ENCODE peak calls at places on chromosomes 1 and 21, in four cellular contexts. C is A549, Y is K562, D is HCT116. F is an unnamed sample.

GRCh38 chr21:46028547-46029200 is 47.1 kb downstream of the COL6A1 start:
- DNase-seq in C (no peak), Y (no peak), D (no peak), F (no peak)

GRCh38 chr1:43302721-43303476 is 2.1 kb downstream of the TIE1 start:
- DNase-seq in C (no peak), D (no peak), Y (no peak), F (no peak)

GRCh38 chr1:22297999-22298398 is 153.7 kb upstream of the ZBTB40 start:
- DNase-seq in Y (no peak), D (no peak), C (no peak), F (no peak)

GRCh38 chr1:235920596-235921375 is 54.1 kb upstream of the LYST start:
- DNase-seq in Y (no peak), D (no peak), C (no peak), F (no peak)

GRCh38 chr1:155931332-155932038 is 2.7 kb downstream of the KHDC4 start:
- DNase-seq in Y (no peak), C (no peak), D (no peak), F (no peak)

GRCh38 chr1:243525085-243525487 is 269.2 kb downstream of the SDCCAG8 start:
- DNase-seq in D (no peak), Y (no peak), C (peak), F (no peak)

GRCh38 chr1:61452354-61452990 is 272.5 kb downstream of the TM2D1 start:
- DNase-seq in D (no peak), Y (no peak), C (no peak), F (no peak)

GRCh38 chr1:148315081-148315811 is 163.2 kb upstream of the NBPF11 start:
- DNase-seq in D (no peak), C (no peak), Y (no peak), F (no peak)

GRCh38 chr1:224700915-224701531 is 84.9 kb downstream of the CNIH3 start:
- DNase-seq in Y (peak), D (peak), C (peak), F (no peak)
- TF ChIP-seq CTCF in Y (peak), D (peak), C (no peak), F (peak)

GRCh38 chr1:201259476-201260235 is 23.6 kb upstream of the PKP1 start:
- DNase-seq in C (no peak), D (no peak), Y (no peak), F (no peak)
- H3K4me3 ChIP-seq in C (no peak), D (peak), Y (no peak), F (no peak)

DNA sequence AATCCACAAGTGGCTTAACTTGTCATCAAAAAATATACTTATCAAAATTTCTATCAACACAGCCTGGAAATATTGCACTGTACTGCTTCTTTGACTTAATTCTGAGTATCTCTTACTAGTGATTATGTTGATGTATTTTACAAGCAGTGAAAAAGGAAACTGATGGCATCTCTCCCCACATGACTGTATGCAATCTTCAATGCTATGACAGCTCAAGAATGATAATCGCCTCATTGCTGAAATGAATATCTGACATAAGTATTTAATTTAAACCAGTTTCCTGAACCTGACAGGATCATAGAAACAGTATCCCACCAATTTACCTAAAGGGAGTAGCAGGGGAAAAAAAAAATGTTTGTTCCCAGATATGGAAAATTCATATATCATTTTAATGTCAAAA is 79.5 kb downstream of the DPYD start:
- DNase-seq in Y (no peak), C (no peak), D (no peak), F (no peak)
- TF ChIP-seq REST in Y (no peak), C (no peak), D (no peak), F (no peak)

GRCh38 chr1:201656670-201657032 is 117.7 kb downstream of the NAV1 start:
- DNase-seq in C (no peak), D (no peak), Y (no peak), F (no peak)

GRCh38 chr1:201653883-201654282 is 115.0 kb downstream of the NAV1 start:
- DNase-seq in Y (no peak), D (no peak), C (no peak), F (no peak)

GRCh38 chr1:201653238-201653637 is 114.3 kb downstream of the NAV1 start:
- DNase-seq in D (no peak), C (no peak), Y (peak), F (no peak)

GRCh38 chr1:201655910-201656669 is 117.2 kb downstream of the NAV1 start:
- DNase-seq in C (no peak), D (no peak), Y (no peak), F (no peak)

DNA sequence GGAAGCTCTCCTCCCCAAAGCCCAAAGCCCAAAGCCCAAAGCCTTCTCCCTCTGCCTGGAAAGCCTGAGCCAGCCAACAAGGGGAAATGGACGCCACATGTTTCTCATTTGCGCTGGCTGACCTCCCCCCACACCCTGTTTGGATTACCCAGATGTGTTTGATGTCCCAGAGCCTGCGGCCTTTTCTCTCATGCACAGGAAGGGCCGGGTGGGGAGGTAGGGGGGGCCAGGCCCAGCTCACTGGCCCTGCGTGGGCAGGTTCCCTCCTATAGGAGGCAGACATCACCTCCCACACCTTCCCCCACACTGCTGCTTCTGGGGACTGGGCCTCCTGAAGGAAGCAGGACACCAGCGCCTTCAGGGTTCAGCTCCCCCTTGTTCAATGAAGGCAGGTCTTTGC is 116.3 kb downstream of the NAV1 start:
- DNase-seq in C (no peak), Y (peak), D (no peak), F (no peak)
- TF ChIP-seq CTCF in C (no peak), Y (peak), D (no peak), F (no peak)

GRCh38 chr1:203295796-203296195 is 9.5 kb upstream of the BTG2 start:
- DNase-seq in C (no peak), Y (no peak), D (no peak), F (no peak)
- H3K4me3 ChIP-seq in C (no peak), Y (no peak), D (no peak), F (no peak)

DNA sequence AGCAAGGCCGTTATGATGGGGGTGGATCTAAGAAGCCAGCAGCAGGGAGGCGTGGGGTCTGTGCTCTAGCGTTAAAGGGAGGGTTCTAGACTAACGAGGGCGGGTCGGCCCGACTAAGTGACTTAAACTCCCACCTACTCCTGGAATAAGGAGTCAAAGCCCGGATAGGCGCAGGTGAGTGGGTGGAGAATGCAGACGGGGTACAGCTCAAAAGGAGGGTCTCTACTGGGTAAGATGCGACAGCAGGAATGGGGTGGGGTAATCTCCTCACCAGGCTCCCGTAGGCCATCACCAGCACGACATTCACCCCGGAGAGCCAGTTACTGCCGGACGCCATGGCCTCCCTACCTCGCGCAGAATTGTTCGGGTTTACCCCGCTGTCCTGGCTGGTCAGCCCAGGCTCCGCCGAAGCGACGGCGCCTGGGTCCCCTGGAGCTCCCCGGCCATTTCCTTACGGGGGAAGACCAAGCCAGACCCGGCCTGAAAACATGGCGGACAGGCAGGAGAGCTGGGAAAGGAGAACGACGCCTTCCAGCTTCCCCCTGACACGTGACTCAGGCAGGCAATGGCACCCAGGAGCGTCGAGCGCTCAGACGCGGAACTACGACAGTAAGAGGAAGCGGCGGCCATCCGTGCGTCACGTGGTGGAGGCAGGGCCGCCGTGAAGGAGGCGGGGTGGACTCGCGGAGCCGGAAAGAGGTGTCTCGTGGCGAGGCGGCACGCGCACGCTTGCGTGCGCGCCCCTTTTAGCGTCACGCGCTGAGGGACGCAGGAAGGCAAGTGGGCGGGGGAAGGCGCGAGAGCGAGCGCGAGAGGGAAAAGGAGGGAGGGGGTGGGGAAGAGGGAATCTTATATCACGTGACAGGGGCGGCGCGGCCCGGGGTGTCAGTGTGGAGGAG is at the start of gene UBAP2L:
- DNase-seq in Y (peak), C (peak), D (peak), F (peak)
- TF ChIP-seq REST in Y (peak), C (no peak), D (no peak), F (peak)

F was measured in Panc1.